ENCODE peak calls at places on chromosomes 2 and 18, in four cellular contexts. W is HepG2, R is pancreas, L is mucosa of descending colon. S is an unnamed sample.

GRCh38 chr18:24271381-24272331 is 126.0 kb downstream of the OSBPL1A start:
- DNase-seq in W (peak; percentile 4), R (peak; percentile 75), L (peak; percentile 75), S (peak; percentile 82)

GRCh38 chr2:229141626-229142025 is 129.5 kb downstream of the PID1 start:
- DNase-seq in W (no peak), R (no peak), L (no peak), S (no peak)

GRCh38 chr2:99989905-99990304 is 152.5 kb downstream of the AFF3 start:
- DNase-seq in W (no peak), R (no peak), L (no peak), S (no peak)

GRCh38 chr2:232802096-232802495 is 25.7 kb upstream of the KCNJ13 start:
- DNase-seq in W (no peak), R (no peak), L (no peak), S (no peak)

GRCh38 chr2:12515871-12516270 is 200.9 kb upstream of the TRIB2 start:
- DNase-seq in W (no peak), R (no peak), L (no peak), S (no peak)

GRCh38 chr18:1914489-1914888 is 656.8 kb downstream of the METTL4 start:
- DNase-seq in W (peak; percentile 1), R (no peak), L (no peak), S (no peak)

GRCh38 chr2:109105113-109105512 is 23.9 kb upstream of the SH3RF3 start:
- DNase-seq in W (no peak), R (no peak), L (no peak), S (no peak)

GRCh38 chr2:235371018-235371417 is 122.8 kb upstream of the AGAP1 start:
- DNase-seq in W (no peak), R (no peak), L (no peak), S (no peak)

GRCh38 chr2:157364257-157364974 is 38.8 kb upstream of the ERMN start:
- DNase-seq in W (no peak), R (no peak), L (peak; percentile 7), S (no peak)

GRCh38 chr2:31170071-31170698 is 31.9 kb upstream of the GALNT14 start:
- DNase-seq in W (peak; percentile 52), R (peak; percentile 42), L (peak; percentile 64), S (no peak)

GRCh38 chr18:41391616-41392610 is 563.1 kb upstream of the PIK3C3 start:
- DNase-seq in W (peak; percentile 47), R (no peak), L (peak; percentile 28), S (peak; percentile 31)

GRCh38 chr18:78562446-78563020 is 417.1 kb upstream of the SALL3 start:
- DNase-seq in W (no peak), R (no peak), L (no peak), S (no peak)

GRCh38 chr2:163269375-163270021 is 430.9 kb upstream of the KCNH7 start:
- DNase-seq in W (no peak), R (no peak), L (no peak), S (no peak)

GRCh38 chr2:205158404-205158803 is 523.9 kb upstream of the NRP2 start:
- DNase-seq in W (no peak), R (no peak), L (no peak), S (no peak)

GRCh38 chr2:170500770-170501169 is 214.4 kb upstream of the SP5 start:
- DNase-seq in W (no peak), R (no peak), L (no peak), S (no peak)

GRCh38 chr18:30081122-30081521 is 961.4 kb downstream of the DSC3 start:
- DNase-seq in W (no peak), R (no peak), L (no peak), S (no peak)
- TF ChIP-seq CTCF in W (peak; percentile 16), R (no peak), L (no peak), S (no peak)

DNA sequence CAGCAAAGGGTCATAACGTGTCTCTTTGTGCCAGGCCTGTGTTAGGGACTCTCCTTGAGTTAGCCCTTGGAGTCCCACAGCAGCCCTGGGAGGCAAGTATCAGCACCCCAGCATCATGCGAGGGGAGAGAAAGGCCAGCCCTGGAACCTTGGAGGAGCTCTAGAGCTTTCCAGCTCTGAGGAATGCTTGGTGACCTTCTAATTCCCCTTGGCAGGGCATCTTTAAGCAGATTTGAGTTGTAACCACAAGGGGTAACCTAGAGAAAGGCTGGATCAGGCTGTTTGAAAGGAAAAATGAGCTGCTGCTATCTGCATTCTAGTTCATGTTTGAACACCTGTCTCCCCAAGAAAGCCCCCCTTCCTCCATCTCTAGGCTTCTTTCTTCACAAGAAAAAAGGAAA is 23.8 kb upstream of the ODC1 start:
- DNase-seq in W (no peak), R (no peak), L (no peak), S (no peak)
- TF ChIP-seq CTCF in W (no peak), R (no peak), L (no peak), S (no peak)

GRCh38 chr2:64000630-64001381 is 18.4 kb downstream of the VPS54 start:
- DNase-seq in W (no peak), R (no peak), L (no peak), S (no peak)
- TF ChIP-seq CTCF in W (peak; percentile 56), R (no peak), L (no peak), S (no peak)

DNA sequence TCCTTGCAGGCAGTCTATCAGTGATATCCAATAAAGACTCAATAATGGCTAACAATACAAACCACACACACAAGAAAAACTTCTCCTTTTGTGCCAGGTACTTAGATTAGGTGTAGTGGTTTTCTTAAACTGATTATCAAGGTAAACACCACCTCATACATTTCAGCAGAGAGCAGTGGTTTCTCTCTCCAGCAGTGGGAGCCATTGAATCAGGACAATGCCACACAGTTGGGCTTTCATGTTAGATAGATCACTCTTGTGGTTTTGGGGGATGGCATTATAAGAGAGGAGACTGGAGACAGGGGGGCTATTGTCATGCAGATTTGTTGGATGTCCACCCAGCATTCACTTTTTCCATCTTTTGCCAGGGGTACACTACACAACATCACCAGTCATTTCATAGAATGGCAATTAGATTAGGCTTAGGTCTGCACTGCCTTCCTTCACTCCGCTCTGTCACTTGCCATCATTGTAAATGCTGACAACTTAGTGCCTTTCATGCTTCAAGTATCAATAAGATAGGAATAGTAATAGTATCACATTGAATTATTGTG is 13.6 kb upstream of the IRS1 start:
- DNase-seq in W (no peak), R (no peak), L (no peak), S (no peak)
- TF ChIP-seq CTCF in W (peak; percentile 57), R (no peak), L (no peak), S (no peak)

GRCh38 chr18:6396276-6396675 is 18.4 kb downstream of the L3MBTL4 start:
- DNase-seq in W (no peak), R (no peak), L (no peak), S (no peak)

GRCh38 chr18:6401687-6402086 is 13.0 kb downstream of the L3MBTL4 start:
- DNase-seq in W (no peak), R (no peak), L (no peak), S (no peak)

GRCh38 chr18:6396843-6397242 is 17.9 kb downstream of the L3MBTL4 start:
- DNase-seq in W (no peak), R (no peak), L (no peak), S (no peak)

DNA sequence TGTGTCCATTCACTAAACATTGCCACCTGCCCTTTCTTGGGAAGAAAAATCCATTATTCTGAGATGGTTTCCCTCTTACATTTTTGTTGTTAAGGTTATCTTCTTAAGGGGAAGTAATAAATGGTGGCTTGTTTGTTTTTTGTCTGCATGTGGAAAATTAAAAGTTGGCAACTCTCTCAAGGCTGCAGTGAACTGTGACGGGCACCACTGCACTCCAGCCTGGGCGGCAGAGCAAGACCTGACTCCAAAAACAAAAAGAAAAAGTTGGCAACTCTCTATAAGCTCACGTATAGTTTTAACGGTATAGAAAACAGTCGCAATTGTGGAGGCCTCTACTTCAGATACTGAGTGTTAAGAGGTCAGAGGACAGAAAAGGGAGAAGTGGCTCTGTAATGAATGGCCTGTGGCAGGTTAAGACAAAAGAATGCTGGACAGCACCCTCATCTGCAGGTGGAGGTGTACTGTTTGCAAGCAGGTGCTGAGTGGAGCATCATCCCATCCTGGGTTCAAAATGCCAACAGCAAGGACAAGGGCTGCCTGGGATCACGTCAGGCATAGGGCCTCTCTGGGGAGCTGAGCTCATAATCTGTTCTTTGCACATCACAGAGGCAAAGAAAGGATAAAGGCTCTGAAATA is 16.7 kb downstream of the L3MBTL4 start:
- DNase-seq in W (no peak), R (no peak), L (no peak), S (no peak)
- TF ChIP-seq CTCF in W (no peak), R (no peak), L (no peak), S (no peak)

S was measured in mesothelial cell of epicardium.